ENCODE peak calls at places on chromosomes 2 and 18, in eight cellular contexts. P is CD4-positive, CD25-positive, alpha-beta regulatory T cell; S is GM12865; G is CD8-positive, alpha-beta memory T cell; V is GM12864; E is body of pancreas; X is K562; F is IMR-90. L is an unnamed sample.

GRCh38 chr2:241724259-241724974 is 10.0 kb upstream of the D2HGDH start:
- DNase-seq in P (no peak), S (no peak), G (peak), V (no peak), E (no peak), X (no peak), F (no peak), L (no peak)

GRCh38 chr2:64876137-64876647 is 113.0 kb upstream of the SLC1A4 start:
- DNase-seq in P (no peak), S (no peak), G (no peak), V (no peak), E (no peak), X (peak), F (peak), L (no peak)

GRCh38 chr2:216619411-216620393 is 13.5 kb upstream of the IGFBP2 start:
- DNase-seq in P (no peak), S (peak), G (no peak), V (no peak), E (no peak), X (no peak), F (peak), L (no peak)

GRCh38 chr2:158489366-158490112 is 32.8 kb downstream of the PKP4 start:
- DNase-seq in P (no peak), S (no peak), G (no peak), V (no peak), E (no peak), X (no peak), F (no peak), L (no peak)

GRCh38 chr2:156065912-156066311 is 266.6 kb downstream of the NR4A2 start:
- DNase-seq in P (peak), S (peak), G (no peak), V (no peak), E (peak), X (peak), F (no peak), L (no peak)

GRCh38 chr18:62715439-62715792 is at the start of gene PHLPP1:
- DNase-seq in P (no peak), S (no peak), G (no peak), V (no peak), E (no peak), X (no peak), F (no peak), L (no peak)

GRCh38 chr2:74242354-74243071 is 44.1 kb downstream of the MTHFD2 start:
- DNase-seq in P (no peak), S (no peak), G (no peak), V (no peak), E (no peak), X (no peak), F (no peak), L (no peak)

GRCh38 chr2:230956827-230957755 is 32.0 kb upstream of the GPR55 start:
- DNase-seq in P (peak), S (peak), G (no peak), V (peak), E (peak), X (peak), F (peak), L (peak)

GRCh38 chr2:72965016-72965415 is 47.7 kb downstream of the EMX1 start:
- DNase-seq in P (no peak), S (no peak), G (no peak), V (no peak), E (no peak), X (no peak), F (no peak), L (no peak)

GRCh38 chr2:63856302-63856600 is 14.6 kb downstream of the UGP2 start:
- DNase-seq in P (peak), S (no peak), G (peak), V (no peak), E (no peak), X (no peak), F (no peak), L (no peak)

GRCh38 chr2:154713605-154714004 is 15.1 kb downstream of the KCNJ3 start:
- DNase-seq in P (no peak), S (no peak), G (no peak), V (no peak), E (no peak), X (no peak), F (no peak), L (no peak)

GRCh38 chr2:177295479-177295878 is 31.0 kb upstream of the NFE2L2 start:
- DNase-seq in P (no peak), S (no peak), G (no peak), V (no peak), E (no peak), X (no peak), F (peak), L (no peak)

GRCh38 chr2:183493060-183493459 is 368.8 kb downstream of the NUP35 start:
- DNase-seq in P (no peak), S (no peak), G (no peak), V (no peak), E (no peak), X (no peak), F (no peak), L (no peak)

GRCh38 chr2:183490930-183491329 is 366.7 kb downstream of the NUP35 start:
- DNase-seq in P (no peak), S (no peak), G (no peak), V (no peak), E (no peak), X (no peak), F (no peak), L (no peak)

GRCh38 chr2:183495589-183496267 is 371.5 kb downstream of the NUP35 start:
- DNase-seq in P (no peak), S (peak), G (no peak), V (peak), E (no peak), X (no peak), F (no peak), L (peak)

GRCh38 chr2:183495079-183495478 is 370.8 kb downstream of the NUP35 start:
- DNase-seq in P (no peak), S (no peak), G (no peak), V (no peak), E (no peak), X (no peak), F (no peak), L (no peak)
- H3K4me3 ChIP-seq in P (no peak), S (no peak), G (no peak), V (no peak), E (no peak), X (no peak), F (no peak), L (no peak)

GRCh38 chr2:84958135-84959044 is 12.6 kb upstream of the KCMF1 start:
- DNase-seq in P (no peak), S (peak), G (no peak), V (no peak), E (peak), X (no peak), F (peak), L (no peak)
- H3K4me3 ChIP-seq in P (no peak), S (no peak), G (no peak), V (no peak), E (no peak), X (no peak), F (no peak), L (no peak)

GRCh38 chr18:24136967-24137373 is 1.9 kb upstream of the CABYR start:
- DNase-seq in P (peak), S (peak), G (no peak), V (no peak), E (no peak), X (no peak), F (peak), L (no peak)
- H3K4me3 ChIP-seq in P (no peak), S (no peak), G (no peak), V (no peak), E (no peak), X (no peak), F (no peak), L (no peak)

GRCh38 chr2:170843656-170844055 is 27.0 kb downstream of the GAD1 start:
- DNase-seq in P (peak), S (no peak), G (no peak), V (no peak), E (no peak), X (no peak), F (peak), L (no peak)
- H3K4me3 ChIP-seq in P (no peak), S (no peak), G (no peak), V (no peak), E (no peak), X (no peak), F (no peak), L (no peak)

DNA sequence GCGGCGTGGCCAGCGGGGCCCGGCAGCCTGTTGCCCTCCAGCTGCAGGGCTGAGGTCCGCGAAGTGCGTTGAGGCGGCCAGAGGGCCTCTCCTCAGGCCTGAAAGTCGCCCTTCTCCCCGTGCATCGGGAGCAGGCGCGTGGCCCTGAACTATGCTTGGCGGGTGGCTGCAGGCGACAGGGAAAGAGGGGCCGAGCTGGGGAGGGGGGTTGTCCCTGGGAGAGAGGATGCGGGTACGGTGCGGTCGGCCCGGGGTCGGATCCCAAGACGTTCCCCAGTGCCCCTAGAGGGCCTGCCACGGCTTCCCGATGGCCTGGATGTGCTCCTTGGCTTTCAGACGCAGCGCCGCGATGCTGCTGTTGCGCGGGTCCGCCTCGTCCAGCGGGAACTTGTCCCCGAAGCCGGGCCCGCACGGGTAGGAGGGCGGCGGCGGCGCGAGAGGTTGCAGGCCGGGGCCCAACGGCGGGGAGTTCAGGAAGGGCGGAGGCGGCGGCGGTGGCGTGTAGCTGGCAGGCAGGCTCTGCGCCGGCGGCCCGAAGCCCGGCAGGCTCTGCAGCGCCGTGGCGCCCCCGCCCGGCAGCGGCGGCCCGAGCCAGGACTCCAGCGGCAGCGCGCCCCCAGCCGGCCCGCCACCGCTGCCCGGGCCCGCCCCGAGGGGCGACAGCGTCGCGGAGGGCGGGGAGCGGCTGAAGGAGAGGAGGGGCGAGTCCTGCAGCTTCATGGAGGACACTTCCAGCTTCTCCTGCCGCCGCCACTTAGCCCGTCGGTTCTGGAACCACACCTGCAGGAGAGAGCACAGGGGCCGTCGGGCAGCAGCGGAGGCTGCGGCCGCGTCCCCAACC is 4.3 kb downstream of the RAX start:
- DNase-seq in P (peak), S (peak), G (no peak), V (no peak), E (peak), X (peak), F (no peak), L (peak)
- H3K4me3 ChIP-seq in P (no peak), S (no peak), G (no peak), V (no peak), E (no peak), X (no peak), F (peak), L (no peak)

DNA sequence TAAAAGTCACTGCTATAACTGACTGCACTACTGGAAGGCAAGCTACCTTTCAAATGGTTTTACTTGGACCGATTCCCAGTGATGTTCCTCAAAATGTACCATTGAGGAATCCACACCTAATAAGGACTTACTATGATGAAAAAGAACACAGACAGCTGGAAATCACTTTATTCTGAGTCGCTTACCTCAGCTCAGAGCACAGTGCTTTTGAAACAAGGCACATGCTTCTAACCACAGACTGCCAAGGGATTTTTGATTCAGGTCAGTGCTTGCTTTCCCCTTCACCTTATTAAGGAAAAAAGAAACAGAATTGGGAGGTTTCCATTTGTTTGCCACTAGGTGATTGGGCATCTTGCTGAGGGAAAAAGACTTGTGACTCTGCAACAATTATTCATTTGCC is 707.5 kb upstream of the FSHR start:
- DNase-seq in P (no peak), S (no peak), G (no peak), V (no peak), E (no peak), X (no peak), F (no peak), L (no peak)
- H3K4me3 ChIP-seq in P (no peak), S (no peak), G (no peak), V (no peak), E (no peak), X (no peak), F (no peak), L (no peak)

DNA sequence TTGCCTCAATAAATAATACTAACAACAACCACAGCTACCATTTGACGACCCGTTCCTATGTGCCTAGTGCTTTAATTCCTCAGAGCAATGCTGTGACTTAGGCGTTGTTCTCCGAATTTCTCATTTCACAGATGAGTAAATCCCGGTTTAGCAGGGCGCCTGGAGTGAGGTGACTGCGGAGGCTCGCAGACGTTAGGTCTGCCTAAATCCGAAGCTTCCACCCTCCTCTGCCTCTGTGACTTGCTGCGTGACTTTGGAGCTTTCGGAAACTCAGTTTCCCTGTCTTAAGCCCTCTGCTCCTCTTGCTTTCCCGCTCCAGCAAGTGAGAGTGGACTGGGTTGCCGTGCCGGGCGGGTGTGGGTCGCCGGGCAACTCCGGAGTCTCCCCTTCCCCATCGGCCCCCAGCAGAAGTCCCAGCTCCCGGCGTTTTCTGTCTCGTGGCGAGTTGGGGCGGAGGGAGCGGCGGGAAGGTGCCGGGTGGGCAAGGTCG is 711 bp upstream of the ATOH8 start:
- DNase-seq in P (no peak), S (no peak), G (no peak), V (no peak), E (no peak), X (no peak), F (no peak), L (no peak)
- H3K4me3 ChIP-seq in P (no peak), S (no peak), G (no peak), V (no peak), E (no peak), X (no peak), F (peak), L (no peak)

DNA sequence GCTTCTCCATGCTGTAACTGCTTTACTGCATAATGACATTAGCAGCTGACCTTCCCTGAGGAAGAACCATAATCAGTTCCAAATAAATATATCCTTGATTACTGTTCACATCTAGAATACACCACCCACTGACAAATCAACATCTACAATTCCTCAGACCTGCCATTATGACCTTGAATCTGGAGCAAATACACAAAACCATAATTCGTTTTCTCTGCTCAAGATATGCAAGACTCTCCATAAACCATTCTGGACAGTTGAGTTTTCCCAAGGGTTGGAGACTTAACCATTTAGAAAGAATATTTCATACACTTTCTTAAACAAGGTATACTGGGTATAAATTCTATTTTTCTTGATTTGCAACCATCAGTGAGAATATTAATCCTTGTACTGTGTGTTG is 11.8 kb downstream of the C2orf76 start:
- DNase-seq in P (no peak), S (no peak), G (no peak), V (no peak), E (no peak), X (no peak), F (no peak), L (no peak)
- H3K4me3 ChIP-seq in P (no peak), S (no peak), G (no peak), V (no peak), E (no peak), X (no peak), F (no peak), L (no peak)

L was measured in GM06990.